ENCODE peak calls at places on chromosomes 12 and 14, in seven cellular contexts. One of them, this sample, is unnamed.

GRCh38 chr12:80849367-80849766 is 88.4 kb downstream of the LIN7A start:
- DNase-seq in HS-5: no peak
- DNase-seq in BE2C: no peak
- DNase-seq in CMK: no peak
- DNase-seq in substantia nigra: no peak
- DNase-seq in activated CD4-positive, CD25-positive, alpha-beta regulatory T cell treated with anti-CD3 and anti-CD28 coated beads, Interleukin-2, amount 50 U/mL, for 16 hours: no peak
- DNase-seq in heart right ventricle: no peak
- DNase-seq in this sample: no peak

GRCh38 chr14:77043984-77044485 is 15.5 kb upstream of the IRF2BPL start:
- DNase-seq in CMK: no peak
- DNase-seq in substantia nigra: no peak
- DNase-seq in BE2C: no peak
- DNase-seq in heart right ventricle: no peak
- DNase-seq in HS-5: no peak
- DNase-seq in activated CD4-positive, CD25-positive, alpha-beta regulatory T cell treated with anti-CD3 and anti-CD28 coated beads, Interleukin-2, amount 50 U/mL, for 16 hours: no peak
- DNase-seq in this sample: peak; percentile 49

GRCh38 chr14:60183724-60184596 is 18.8 kb upstream of the DHRS7 start:
- DNase-seq in activated CD4-positive, CD25-positive, alpha-beta regulatory T cell treated with anti-CD3 and anti-CD28 coated beads, Interleukin-2, amount 50 U/mL, for 16 hours: peak; percentile 12
- DNase-seq in HS-5: no peak
- DNase-seq in substantia nigra: no peak
- DNase-seq in BE2C: peak; percentile 24
- DNase-seq in CMK: no peak
- DNase-seq in heart right ventricle: no peak
- DNase-seq in this sample: peak; percentile 59

GRCh38 chr14:31371651-31372050 is 48.7 kb downstream of the HEATR5A start:
- DNase-seq in HS-5: no peak
- DNase-seq in heart right ventricle: no peak
- DNase-seq in CMK: no peak
- DNase-seq in BE2C: no peak
- DNase-seq in substantia nigra: no peak
- DNase-seq in activated CD4-positive, CD25-positive, alpha-beta regulatory T cell treated with anti-CD3 and anti-CD28 coated beads, Interleukin-2, amount 50 U/mL, for 16 hours: no peak
- DNase-seq in this sample: no peak

GRCh38 chr12:29889737-29890136 is 106.0 kb upstream of the TMTC1 start:
- DNase-seq in BE2C: peak; percentile 83
- DNase-seq in heart right ventricle: no peak
- DNase-seq in CMK: no peak
- DNase-seq in activated CD4-positive, CD25-positive, alpha-beta regulatory T cell treated with anti-CD3 and anti-CD28 coated beads, Interleukin-2, amount 50 U/mL, for 16 hours: no peak
- DNase-seq in substantia nigra: peak; percentile 38
- DNase-seq in HS-5: no peak
- DNase-seq in this sample: peak; percentile 81

GRCh38 chr12:53044052-53044581 is 5.7 kb upstream of the TNS2 start:
- DNase-seq in heart right ventricle: no peak
- DNase-seq in substantia nigra: peak; percentile 54
- DNase-seq in activated CD4-positive, CD25-positive, alpha-beta regulatory T cell treated with anti-CD3 and anti-CD28 coated beads, Interleukin-2, amount 50 U/mL, for 16 hours: no peak
- DNase-seq in HS-5: no peak
- DNase-seq in BE2C: no peak
- DNase-seq in CMK: no peak
- DNase-seq in this sample: no peak

GRCh38 chr14:94646066-94646465 is 33.9 kb downstream of the SERPINA3 start:
- DNase-seq in CMK: no peak
- DNase-seq in heart right ventricle: no peak
- DNase-seq in HS-5: no peak
- DNase-seq in activated CD4-positive, CD25-positive, alpha-beta regulatory T cell treated with anti-CD3 and anti-CD28 coated beads, Interleukin-2, amount 50 U/mL, for 16 hours: no peak
- DNase-seq in substantia nigra: no peak
- DNase-seq in BE2C: no peak
- DNase-seq in this sample: no peak

GRCh38 chr12:62113366-62114011 is 146.7 kb upstream of the USP15 start:
- DNase-seq in heart right ventricle: no peak
- DNase-seq in BE2C: no peak
- DNase-seq in HS-5: no peak
- DNase-seq in activated CD4-positive, CD25-positive, alpha-beta regulatory T cell treated with anti-CD3 and anti-CD28 coated beads, Interleukin-2, amount 50 U/mL, for 16 hours: no peak
- DNase-seq in substantia nigra: no peak
- DNase-seq in CMK: no peak
- DNase-seq in this sample: no peak

GRCh38 chr12:94909609-94910008 is 93.9 kb downstream of the NDUFA12 start:
- DNase-seq in BE2C: no peak
- DNase-seq in substantia nigra: no peak
- DNase-seq in CMK: no peak
- DNase-seq in activated CD4-positive, CD25-positive, alpha-beta regulatory T cell treated with anti-CD3 and anti-CD28 coated beads, Interleukin-2, amount 50 U/mL, for 16 hours: no peak
- DNase-seq in HS-5: no peak
- DNase-seq in heart right ventricle: no peak
- DNase-seq in this sample: no peak

GRCh38 chr14:23299558-23299957 is 3.1 kb downstream of the PPP1R3E start:
- DNase-seq in BE2C: peak; percentile 46
- DNase-seq in HS-5: no peak
- DNase-seq in substantia nigra: no peak
- DNase-seq in activated CD4-positive, CD25-positive, alpha-beta regulatory T cell treated with anti-CD3 and anti-CD28 coated beads, Interleukin-2, amount 50 U/mL, for 16 hours: no peak
- DNase-seq in CMK: no peak
- DNase-seq in heart right ventricle: no peak
- DNase-seq in this sample: no peak

GRCh38 chr14:94748667-94749347 is 21.1 kb downstream of the GSC start:
- DNase-seq in activated CD4-positive, CD25-positive, alpha-beta regulatory T cell treated with anti-CD3 and anti-CD28 coated beads, Interleukin-2, amount 50 U/mL, for 16 hours: no peak
- DNase-seq in CMK: no peak
- DNase-seq in HS-5: no peak
- DNase-seq in substantia nigra: no peak
- DNase-seq in BE2C: peak; percentile 41
- DNase-seq in heart right ventricle: no peak
- DNase-seq in this sample: no peak

GRCh38 chr12:131390408-131391100 is 320.3 kb upstream of the SFSWAP start:
- DNase-seq in substantia nigra: no peak
- DNase-seq in CMK: no peak
- DNase-seq in BE2C: no peak
- DNase-seq in activated CD4-positive, CD25-positive, alpha-beta regulatory T cell treated with anti-CD3 and anti-CD28 coated beads, Interleukin-2, amount 50 U/mL, for 16 hours: no peak
- DNase-seq in heart right ventricle: no peak
- DNase-seq in HS-5: no peak
- DNase-seq in this sample: peak; percentile 14

GRCh38 chr14:70045715-70046535 is 142.8 kb downstream of the SLC8A3 start:
- DNase-seq in heart right ventricle: peak; percentile 61
- DNase-seq in CMK: peak; percentile 21
- DNase-seq in BE2C: peak; percentile 88
- DNase-seq in activated CD4-positive, CD25-positive, alpha-beta regulatory T cell treated with anti-CD3 and anti-CD28 coated beads, Interleukin-2, amount 50 U/mL, for 16 hours: no peak
- DNase-seq in substantia nigra: peak; percentile 72
- DNase-seq in HS-5: no peak
- DNase-seq in this sample: peak; percentile 76

GRCh38 chr12:55188974-55189556 is 31.8 kb upstream of the OR10A7 start:
- DNase-seq in heart right ventricle: no peak
- DNase-seq in BE2C: peak; percentile 56
- DNase-seq in CMK: peak; percentile 54
- DNase-seq in substantia nigra: no peak
- DNase-seq in activated CD4-positive, CD25-positive, alpha-beta regulatory T cell treated with anti-CD3 and anti-CD28 coated beads, Interleukin-2, amount 50 U/mL, for 16 hours: peak; percentile 16
- DNase-seq in HS-5: peak; percentile 59
- DNase-seq in this sample: peak; percentile 46

GRCh38 chr12:46318037-46318436 is 49.2 kb upstream of the SLC38A1 start:
- DNase-seq in BE2C: no peak
- DNase-seq in substantia nigra: no peak
- DNase-seq in activated CD4-positive, CD25-positive, alpha-beta regulatory T cell treated with anti-CD3 and anti-CD28 coated beads, Interleukin-2, amount 50 U/mL, for 16 hours: no peak
- DNase-seq in HS-5: no peak
- DNase-seq in heart right ventricle: no peak
- DNase-seq in CMK: no peak
- DNase-seq in this sample: no peak

GRCh38 chr12:131430158-131430772 is 280.6 kb upstream of the SFSWAP start:
- DNase-seq in HS-5: no peak
- DNase-seq in CMK: no peak
- DNase-seq in substantia nigra: no peak
- DNase-seq in BE2C: no peak
- DNase-seq in activated CD4-positive, CD25-positive, alpha-beta regulatory T cell treated with anti-CD3 and anti-CD28 coated beads, Interleukin-2, amount 50 U/mL, for 16 hours: no peak
- DNase-seq in heart right ventricle: no peak
- DNase-seq in this sample: no peak